ENCODE peak calls at places on chromosomes 5 and 9, in nine cellular contexts. One of them, this sample, is unnamed.

GRCh38 chr5:112697301-112697700 is 40.4 kb upstream of the APC start:
- DNase-seq in psoas muscle: no peak
- DNase-seq in tibial artery: no peak
- DNase-seq in substantia nigra: no peak
- DNase-seq in prostate gland: no peak
- DNase-seq in Panc1: no peak
- DNase-seq in lower lobe of right lung: no peak
- DNase-seq in HepG2: no peak
- DNase-seq in CD4-positive, alpha-beta T cell: no peak
- DNase-seq in this sample: no peak

GRCh38 chr5:149044453-149045117 is 18.3 kb downstream of the SH3TC2 start:
- DNase-seq in lower lobe of right lung: no peak
- DNase-seq in psoas muscle: no peak
- DNase-seq in prostate gland: no peak
- DNase-seq in Panc1: no peak
- DNase-seq in tibial artery: no peak
- DNase-seq in HepG2: no peak
- DNase-seq in substantia nigra: no peak
- DNase-seq in CD4-positive, alpha-beta T cell: no peak
- DNase-seq in this sample: no peak

GRCh38 chr5:33834334-33834733 is 57.5 kb downstream of the ADAMTS12 start:
- DNase-seq in psoas muscle: no peak
- DNase-seq in Panc1: no peak
- DNase-seq in CD4-positive, alpha-beta T cell: no peak
- DNase-seq in tibial artery: no peak
- DNase-seq in substantia nigra: no peak
- DNase-seq in prostate gland: no peak
- DNase-seq in HepG2: no peak
- DNase-seq in lower lobe of right lung: no peak
- DNase-seq in this sample: no peak

GRCh38 chr5:59757442-59757841 is 136.1 kb downstream of the PDE4D start:
- DNase-seq in prostate gland: no peak
- DNase-seq in HepG2: no peak
- DNase-seq in Panc1: no peak
- DNase-seq in CD4-positive, alpha-beta T cell: no peak
- DNase-seq in tibial artery: no peak
- DNase-seq in substantia nigra: no peak
- DNase-seq in psoas muscle: no peak
- DNase-seq in lower lobe of right lung: no peak
- DNase-seq in this sample: no peak

GRCh38 chr5:107582625-107583024 is 88.1 kb downstream of the EFNA5 start:
- DNase-seq in prostate gland: no peak
- DNase-seq in HepG2: no peak
- DNase-seq in lower lobe of right lung: no peak
- DNase-seq in tibial artery: no peak
- DNase-seq in psoas muscle: no peak
- DNase-seq in substantia nigra: no peak
- DNase-seq in CD4-positive, alpha-beta T cell: no peak
- DNase-seq in Panc1: no peak
- DNase-seq in this sample: no peak

GRCh38 chr5:119411291-119411934 is 40.9 kb upstream of the HSD17B4 start:
- DNase-seq in lower lobe of right lung: no peak
- DNase-seq in prostate gland: no peak
- DNase-seq in tibial artery: no peak
- DNase-seq in psoas muscle: no peak
- DNase-seq in substantia nigra: no peak
- DNase-seq in Panc1: no peak
- DNase-seq in HepG2: no peak
- DNase-seq in CD4-positive, alpha-beta T cell: no peak
- DNase-seq in this sample: no peak

GRCh38 chr9:80995759-80996158 is 693.6 kb downstream of the TLE1 start:
- DNase-seq in tibial artery: no peak
- DNase-seq in lower lobe of right lung: no peak
- DNase-seq in HepG2: no peak
- DNase-seq in psoas muscle: no peak
- DNase-seq in prostate gland: no peak
- DNase-seq in substantia nigra: no peak
- DNase-seq in Panc1: no peak
- DNase-seq in CD4-positive, alpha-beta T cell: no peak
- DNase-seq in this sample: no peak

GRCh38 chr5:150499437-150499956 is 8.4 kb upstream of the NDST1 start:
- DNase-seq in tibial artery: no peak
- DNase-seq in psoas muscle: no peak
- DNase-seq in lower lobe of right lung: no peak
- DNase-seq in HepG2: no peak
- DNase-seq in CD4-positive, alpha-beta T cell: no peak
- DNase-seq in substantia nigra: no peak
- DNase-seq in Panc1: no peak
- DNase-seq in prostate gland: no peak
- DNase-seq in this sample: no peak

GRCh38 chr9:134268308-134268724 is 57.9 kb upstream of the RXRA start:
- DNase-seq in psoas muscle: no peak
- DNase-seq in HepG2: peak; percentile 16
- DNase-seq in substantia nigra: no peak
- DNase-seq in Panc1: no peak
- DNase-seq in prostate gland: no peak
- DNase-seq in CD4-positive, alpha-beta T cell: no peak
- DNase-seq in lower lobe of right lung: no peak
- DNase-seq in tibial artery: no peak
- DNase-seq in this sample: no peak

GRCh38 chr5:82348749-82349148 is 70.6 kb upstream of the RPS23 start:
- DNase-seq in HepG2: no peak
- DNase-seq in tibial artery: peak; percentile 50
- DNase-seq in substantia nigra: no peak
- DNase-seq in CD4-positive, alpha-beta T cell: no peak
- DNase-seq in lower lobe of right lung: no peak
- DNase-seq in prostate gland: no peak
- DNase-seq in Panc1: no peak
- DNase-seq in psoas muscle: no peak
- DNase-seq in this sample: no peak

GRCh38 chr5:161399996-161400562 is 146.4 kb downstream of the GABRB2 start:
- DNase-seq in tibial artery: no peak
- DNase-seq in prostate gland: no peak
- DNase-seq in CD4-positive, alpha-beta T cell: no peak
- DNase-seq in Panc1: no peak
- DNase-seq in psoas muscle: no peak
- DNase-seq in substantia nigra: no peak
- DNase-seq in lower lobe of right lung: no peak
- DNase-seq in HepG2: no peak
- DNase-seq in this sample: no peak

GRCh38 chr9:135416771-135417290 is 62.8 kb upstream of the PPP1R26 start:
- DNase-seq in Panc1: no peak
- DNase-seq in CD4-positive, alpha-beta T cell: no peak
- DNase-seq in HepG2: no peak
- DNase-seq in tibial artery: no peak
- DNase-seq in lower lobe of right lung: no peak
- DNase-seq in psoas muscle: no peak
- DNase-seq in substantia nigra: no peak
- DNase-seq in prostate gland: no peak
- DNase-seq in this sample: no peak

GRCh38 chr5:140978260-140978659 is 12.0 kb downstream of the PCDHAC2 start:
- DNase-seq in CD4-positive, alpha-beta T cell: no peak
- DNase-seq in psoas muscle: no peak
- DNase-seq in lower lobe of right lung: peak; percentile 46
- DNase-seq in substantia nigra: no peak
- DNase-seq in tibial artery: no peak
- DNase-seq in HepG2: peak; percentile 38
- DNase-seq in prostate gland: no peak
- DNase-seq in Panc1: no peak
- DNase-seq in this sample: no peak

GRCh38 chr5:25544652-25545249 is 900.0 kb upstream of the CDH10 start:
- DNase-seq in psoas muscle: no peak
- DNase-seq in HepG2: peak; percentile 31
- DNase-seq in tibial artery: no peak
- DNase-seq in prostate gland: no peak
- DNase-seq in CD4-positive, alpha-beta T cell: no peak
- DNase-seq in substantia nigra: no peak
- DNase-seq in lower lobe of right lung: no peak
- DNase-seq in Panc1: peak; percentile 50
- DNase-seq in this sample: peak; percentile 11

GRCh38 chr5:87195104-87195581 is 72.5 kb upstream of the RASA1 start:
- DNase-seq in CD4-positive, alpha-beta T cell: no peak
- DNase-seq in prostate gland: no peak
- DNase-seq in lower lobe of right lung: no peak
- DNase-seq in Panc1: no peak
- DNase-seq in psoas muscle: no peak
- DNase-seq in HepG2: no peak
- DNase-seq in tibial artery: no peak
- DNase-seq in substantia nigra: no peak
- DNase-seq in this sample: no peak

GRCh38 chr5:142853682-142854081 is 83.5 kb downstream of the ARHGAP26 start:
- DNase-seq in prostate gland: no peak
- DNase-seq in tibial artery: no peak
- DNase-seq in CD4-positive, alpha-beta T cell: no peak
- DNase-seq in lower lobe of right lung: no peak
- DNase-seq in psoas muscle: no peak
- DNase-seq in substantia nigra: no peak
- DNase-seq in Panc1: no peak
- DNase-seq in HepG2: no peak
- DNase-seq in this sample: no peak

GRCh38 chr9:2700398-2700797 is 16.9 kb upstream of the KCNV2 start:
- DNase-seq in CD4-positive, alpha-beta T cell: no peak
- DNase-seq in HepG2: no peak
- DNase-seq in lower lobe of right lung: no peak
- DNase-seq in Panc1: no peak
- DNase-seq in substantia nigra: no peak
- DNase-seq in tibial artery: no peak
- DNase-seq in psoas muscle: no peak
- DNase-seq in prostate gland: no peak
- DNase-seq in this sample: peak; percentile 45

GRCh38 chr9:80892703-80893102 is 796.6 kb downstream of the TLE1 start:
- DNase-seq in CD4-positive, alpha-beta T cell: no peak
- DNase-seq in psoas muscle: no peak
- DNase-seq in lower lobe of right lung: no peak
- DNase-seq in substantia nigra: no peak
- DNase-seq in HepG2: no peak
- DNase-seq in prostate gland: no peak
- DNase-seq in tibial artery: no peak
- DNase-seq in Panc1: no peak
- DNase-seq in this sample: no peak

GRCh38 chr5:54457094-54457531 is 1.6 kb downstream of the HSPB3 start:
- DNase-seq in HepG2: peak; percentile 6
- DNase-seq in substantia nigra: no peak
- DNase-seq in tibial artery: no peak
- DNase-seq in prostate gland: no peak
- DNase-seq in Panc1: no peak
- DNase-seq in CD4-positive, alpha-beta T cell: no peak
- DNase-seq in psoas muscle: no peak
- DNase-seq in lower lobe of right lung: no peak
- DNase-seq in this sample: no peak

GRCh38 chr9:123550012-123550411 is 194.0 kb downstream of the CRB2 start:
- DNase-seq in prostate gland: no peak
- DNase-seq in tibial artery: no peak
- DNase-seq in CD4-positive, alpha-beta T cell: no peak
- DNase-seq in HepG2: no peak
- DNase-seq in lower lobe of right lung: no peak
- DNase-seq in psoas muscle: no peak
- DNase-seq in Panc1: no peak
- DNase-seq in substantia nigra: no peak
- DNase-seq in this sample: no peak

GRCh38 chr5:40733439-40733838 is 22.3 kb downstream of the TTC33 start:
- DNase-seq in tibial artery: no peak
- DNase-seq in lower lobe of right lung: no peak
- DNase-seq in psoas muscle: no peak
- DNase-seq in Panc1: no peak
- DNase-seq in HepG2: no peak
- DNase-seq in substantia nigra: no peak
- DNase-seq in prostate gland: no peak
- DNase-seq in CD4-positive, alpha-beta T cell: no peak
- DNase-seq in this sample: no peak
- H3K27ac ChIP-seq in tibial artery: no peak overlapping the region
- H3K27ac ChIP-seq in lower lobe of right lung: no peak overlapping the region
- H3K27ac ChIP-seq in psoas muscle: no peak overlapping the region
- H3K27ac ChIP-seq in Panc1: no peak overlapping the region
- H3K27ac ChIP-seq in HepG2: no peak overlapping the region
- H3K27ac ChIP-seq in substantia nigra: no peak overlapping the region
- H3K27ac ChIP-seq in prostate gland: no peak overlapping the region
- H3K27ac ChIP-seq in CD4-positive, alpha-beta T cell: no peak overlapping the region
- H3K27ac ChIP-seq in this sample: no peak overlapping the region

GRCh38 chr5:91352831-91353695 is 30.1 kb downstream of the ARRDC3 start:
- DNase-seq in CD4-positive, alpha-beta T cell: no peak
- DNase-seq in HepG2: no peak
- DNase-seq in prostate gland: no peak
- DNase-seq in tibial artery: no peak
- DNase-seq in psoas muscle: no peak
- DNase-seq in substantia nigra: no peak
- DNase-seq in Panc1: no peak
- DNase-seq in lower lobe of right lung: no peak
- DNase-seq in this sample: no peak
- H3K27ac ChIP-seq in CD4-positive, alpha-beta T cell: no peak overlapping the region
- H3K27ac ChIP-seq in HepG2: no peak overlapping the region
- H3K27ac ChIP-seq in prostate gland: no peak overlapping the region
- H3K27ac ChIP-seq in tibial artery: no peak overlapping the region
- H3K27ac ChIP-seq in psoas muscle: no peak overlapping the region
- H3K27ac ChIP-seq in substantia nigra: no peak overlapping the region
- H3K27ac ChIP-seq in Panc1: no peak overlapping the region
- H3K27ac ChIP-seq in lower lobe of right lung: no peak overlapping the region
- H3K27ac ChIP-seq in this sample: no peak overlapping the region

DNA sequence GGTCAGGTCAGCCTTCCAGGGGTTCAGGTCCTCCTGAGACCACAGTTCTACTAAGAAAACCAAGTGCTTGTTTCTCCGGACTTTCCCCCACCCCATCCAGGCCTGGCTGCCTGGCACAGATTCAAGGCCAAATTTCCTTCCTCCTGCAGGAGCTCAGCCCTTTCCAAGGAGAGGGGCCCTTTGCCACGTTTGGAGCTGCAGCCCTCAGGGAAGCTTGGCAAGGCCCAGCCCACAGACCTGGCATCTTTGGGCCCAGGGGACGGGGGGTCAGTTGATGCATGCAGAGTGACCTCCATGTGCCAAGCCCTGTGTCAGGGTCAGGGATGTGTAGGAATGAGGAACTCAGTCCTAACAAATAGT is 68.4 kb upstream of the GGTA1 start:
- DNase-seq in psoas muscle: no peak
- DNase-seq in tibial artery: no peak
- DNase-seq in substantia nigra: no peak
- DNase-seq in HepG2: no peak
- DNase-seq in CD4-positive, alpha-beta T cell: no peak
- DNase-seq in Panc1: no peak
- DNase-seq in prostate gland: no peak
- DNase-seq in lower lobe of right lung: no peak
- DNase-seq in this sample: no peak
- H3K27ac ChIP-seq in psoas muscle: peak overlapping the region; percentile 95
- H3K27ac ChIP-seq in tibial artery: peak overlapping the region; percentile 64
- H3K27ac ChIP-seq in substantia nigra: no peak overlapping the region
- H3K27ac ChIP-seq in HepG2: no peak overlapping the region
- H3K27ac ChIP-seq in CD4-positive, alpha-beta T cell: no peak overlapping the region
- H3K27ac ChIP-seq in Panc1: no peak overlapping the region
- H3K27ac ChIP-seq in prostate gland: peak overlapping the region; percentile 63
- H3K27ac ChIP-seq in lower lobe of right lung: no peak overlapping the region
- H3K27ac ChIP-seq in this sample: no peak overlapping the region

DNA sequence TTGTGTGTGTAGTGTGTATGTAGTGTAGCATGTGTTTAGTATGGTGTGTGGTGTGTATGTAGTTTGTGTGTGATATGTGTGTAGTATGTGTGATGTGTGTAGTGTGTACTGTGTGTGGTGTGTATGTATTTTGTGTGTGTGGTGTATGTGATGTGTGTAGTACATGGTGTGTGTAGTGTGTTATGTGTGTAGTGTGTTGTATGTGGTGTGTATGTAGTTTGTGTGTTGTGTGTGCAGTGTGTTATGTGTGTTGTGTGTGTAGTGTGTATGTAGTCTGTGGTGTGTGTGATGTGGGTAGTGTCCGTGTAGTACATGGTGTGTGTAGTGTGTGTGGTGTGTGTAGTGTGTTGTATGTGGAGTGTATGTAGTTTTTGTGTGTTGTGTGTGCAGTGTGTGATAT is 40.0 kb downstream of the SYK start:
- DNase-seq in CD4-positive, alpha-beta T cell: no peak
- DNase-seq in lower lobe of right lung: no peak
- DNase-seq in HepG2: no peak
- DNase-seq in Panc1: no peak
- DNase-seq in psoas muscle: no peak
- DNase-seq in tibial artery: no peak
- DNase-seq in substantia nigra: no peak
- DNase-seq in prostate gland: no peak
- DNase-seq in this sample: no peak
- H3K27ac ChIP-seq in CD4-positive, alpha-beta T cell: no peak overlapping the region
- H3K27ac ChIP-seq in lower lobe of right lung: no peak overlapping the region
- H3K27ac ChIP-seq in HepG2: no peak overlapping the region
- H3K27ac ChIP-seq in Panc1: no peak overlapping the region
- H3K27ac ChIP-seq in psoas muscle: no peak overlapping the region
- H3K27ac ChIP-seq in tibial artery: no peak overlapping the region
- H3K27ac ChIP-seq in substantia nigra: no peak overlapping the region
- H3K27ac ChIP-seq in prostate gland: no peak overlapping the region
- H3K27ac ChIP-seq in this sample: no peak overlapping the region

This sample was measured in caudate nucleus.